ENCODE peak calls at places on chromosomes 3 and 15, in nine cellular contexts. W is esophagus muscularis mucosa, P is suprapubic skin, R is SK-N-SH, U is sigmoid colon, N is transverse colon, Q is K562, F is upper lobe of left lung, K is H1. H is an unnamed sample.

GRCh38 chr3:178971614-178972013 is 100.0 kb downstream of the ZMAT3 start:
- DNase-seq in R (no peak), K (no peak), Q (no peak), W (no peak), U (no peak), F (no peak), N (no peak), P (no peak), H (no peak)

GRCh38 chr3:68893600-68894239 is 38.6 kb downstream of the TAFA4 start:
- DNase-seq in Q (peak), R (peak), U (no peak), W (no peak), N (no peak), F (no peak), K (no peak), P (no peak), H (no peak)

GRCh38 chr15:90892498-90893174 is 8.3 kb downstream of the FES start:
- DNase-seq in R (no peak), K (no peak), F (no peak), P (no peak), U (no peak), W (no peak), Q (no peak), N (no peak), H (no peak)

GRCh38 chr3:186219211-186219638 is 110.3 kb upstream of the ETV5 start:
- DNase-seq in N (no peak), K (no peak), Q (no peak), F (no peak), U (no peak), W (no peak), P (no peak), R (no peak), H (no peak)

GRCh38 chr15:44710236-44711088 is 661 bp downstream of the PATL2 start:
- DNase-seq in K (no peak), W (no peak), U (peak), Q (peak), N (peak), P (no peak), R (no peak), F (peak), H (peak)

GRCh38 chr3:129052675-129053074 is 7.9 kb upstream of the GP9 start:
- DNase-seq in N (peak), U (no peak), Q (no peak), K (no peak), F (no peak), W (no peak), R (peak), P (no peak), H (peak)

GRCh38 chr3:54989023-54989380 is 61.1 kb upstream of the LRTM1 start:
- DNase-seq in R (no peak), N (no peak), K (no peak), U (no peak), F (no peak), P (no peak), Q (no peak), W (no peak), H (no peak)

GRCh38 chr3:114020907-114021306 is 35.4 kb downstream of the CCDC191 start:
- DNase-seq in N (no peak), U (no peak), Q (no peak), F (no peak), W (no peak), R (no peak), P (no peak), K (no peak), H (no peak)

GRCh38 chr15:92069308-92070244 is 216.1 kb downstream of the SLCO3A1 start:
- DNase-seq in P (peak), F (peak), Q (no peak), R (no peak), W (no peak), U (no peak), K (no peak), N (peak), H (peak)

GRCh38 chr15:45660231-45660979 is 25.6 kb downstream of the SQOR start:
- DNase-seq in N (peak), W (no peak), F (peak), Q (no peak), R (no peak), K (no peak), P (no peak), U (peak), H (peak)

GRCh38 chr15:78193731-78194567 is 40.4 kb downstream of the ACSBG1 start:
- DNase-seq in P (peak), R (no peak), F (no peak), K (no peak), Q (no peak), U (no peak), N (no peak), W (no peak), H (peak)

GRCh38 chr3:123692671-123693070 is 107.8 kb upstream of the HACD2 start:
- DNase-seq in F (no peak), U (no peak), R (no peak), W (no peak), K (no peak), Q (no peak), P (no peak), N (no peak), H (no peak)

GRCh38 chr3:98259707-98260106 is 4.3 kb upstream of the OR5H6 start:
- DNase-seq in N (no peak), F (no peak), R (peak), K (no peak), Q (peak), W (no peak), U (no peak), P (no peak), H (no peak)

GRCh38 chr15:80242132-80242769 is 9.8 kb downstream of the CTXND1 start:
- DNase-seq in W (peak), U (no peak), Q (peak), R (peak), K (peak), N (peak), P (no peak), F (no peak), H (no peak)

GRCh38 chr15:45728641-45729040 is 93.8 kb downstream of the SQOR start:
- DNase-seq in Q (no peak), R (no peak), P (no peak), W (no peak), U (no peak), N (no peak), F (no peak), K (no peak), H (no peak)

GRCh38 chr3:49721165-49721860 is 1.8 kb upstream of the AMIGO3 start:
- DNase-seq in R (no peak), P (peak), K (no peak), F (no peak), N (no peak), Q (no peak), U (no peak), W (no peak), H (no peak)

GRCh38 chr3:128167973-128168674 is 14.8 kb downstream of the EEFSEC start:
- DNase-seq in F (no peak), N (no peak), R (peak), P (no peak), K (no peak), Q (no peak), U (no peak), W (no peak), H (no peak)

GRCh38 chr15:64636541-64636940 is 138.8 kb downstream of the RBPMS2 start:
- DNase-seq in U (no peak), K (no peak), R (no peak), Q (no peak), N (no peak), P (no peak), F (no peak), W (no peak), H (no peak)

GRCh38 chr3:195886181-195887141 is 21.9 kb downstream of the TNK2 start:
- DNase-seq in P (no peak), Q (peak), U (peak), K (no peak), F (no peak), R (no peak), W (no peak), N (no peak), H (no peak)

GRCh38 chr15:46848704-46849103 is 868.6 kb upstream of the SEMA6D start:
- DNase-seq in N (no peak), K (no peak), U (no peak), Q (no peak), R (no peak), W (no peak), P (no peak), F (no peak), H (no peak)

GRCh38 chr3:194023501-194024280 is 112.3 kb upstream of the HES1 start:
- DNase-seq in U (no peak), K (no peak), R (peak), P (no peak), W (no peak), N (no peak), F (no peak), Q (no peak), H (no peak)

GRCh38 chr15:68408526-68408925 is 23.4 kb downstream of the ITGA11 start:
- DNase-seq in U (peak), Q (no peak), R (no peak), P (peak), K (no peak), F (no peak), N (no peak), W (no peak), H (peak)

GRCh38 chr3:159796226-159796625 is 192.4 kb upstream of the IL12A start:
- DNase-seq in K (no peak), N (no peak), R (no peak), F (no peak), P (no peak), Q (no peak), U (peak), W (no peak), H (no peak)

GRCh38 chr15:50049871-50050270 is 69.2 kb downstream of the ATP8B4 start:
- DNase-seq in W (no peak), K (no peak), F (no peak), Q (no peak), N (no peak), R (no peak), U (no peak), P (no peak), H (no peak)

GRCh38 chr3:98971183-98971681 is 69.7 kb upstream of the DCBLD2 start:
- DNase-seq in Q (no peak), R (no peak), K (no peak), F (no peak), W (no peak), P (no peak), U (no peak), N (no peak), H (no peak)

GRCh38 chr15:98713585-98714001 is 65.3 kb downstream of the IGF1R start:
- DNase-seq in Q (no peak), F (peak), R (no peak), W (no peak), K (no peak), P (no peak), U (no peak), N (peak), H (peak)

GRCh38 chr3:149784064-149784704 is 8.2 kb downstream of the ANKUB1 start:
- DNase-seq in W (no peak), P (no peak), N (no peak), U (no peak), K (no peak), R (no peak), Q (no peak), F (no peak), H (no peak)

GRCh38 chr3:106809633-106810460 is 567.4 kb upstream of the CCDC54 start:
- DNase-seq in U (no peak), K (no peak), F (no peak), Q (no peak), R (no peak), W (no peak), N (no peak), P (no peak), H (no peak)

GRCh38 chr3:70201975-70202374 is 110.5 kb downstream of the MDFIC2 start:
- DNase-seq in Q (no peak), K (no peak), W (no peak), P (no peak), F (no peak), U (no peak), N (no peak), R (no peak), H (no peak)
- TF ChIP-seq POLR2AphosphoS5 in Q (no peak), K (no peak), W (no peak), P (no peak), F (no peak), U (no peak), N (no peak), R (no peak), H (no peak)

DNA sequence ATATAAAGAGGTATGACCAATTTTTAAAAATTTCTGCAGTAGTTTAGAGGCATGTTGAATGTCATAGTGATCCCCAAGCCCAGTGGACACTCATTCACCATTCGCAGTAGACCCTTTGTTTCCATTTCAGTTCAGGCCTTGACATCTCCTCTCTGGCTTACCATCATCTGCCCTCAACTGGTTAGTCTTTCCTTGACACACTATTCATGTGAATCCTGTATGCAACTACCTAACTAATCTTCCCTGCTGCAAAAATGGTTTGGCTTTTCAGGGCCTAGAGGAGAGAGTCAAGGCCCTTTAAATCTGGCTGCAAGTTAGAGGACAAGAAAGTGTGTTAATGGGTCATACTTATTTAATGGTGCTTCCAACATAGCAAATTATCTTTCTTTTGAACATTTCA is 10.9 kb downstream of the APH1B start:
- DNase-seq in U (no peak), Q (no peak), N (no peak), F (no peak), R (no peak), K (no peak), W (no peak), P (no peak), H (no peak)
- TF ChIP-seq EP300 in U (no peak), Q (no peak), N (no peak), F (no peak), R (no peak), K (no peak), W (no peak), P (no peak), H (no peak)

GRCh38 chr3:4351872-4352271 is 48.7 kb downstream of the SETMAR start:
- DNase-seq in N (no peak), K (no peak), P (no peak), U (no peak), F (no peak), Q (no peak), R (no peak), W (no peak), H (no peak)

GRCh38 chr3:4355401-4356224 is 52.4 kb downstream of the SETMAR start:
- DNase-seq in P (no peak), K (no peak), R (peak), F (peak), Q (no peak), U (no peak), W (peak), N (no peak), H (peak)

GRCh38 chr3:4351164-4351855 is 48.1 kb downstream of the SETMAR start:
- DNase-seq in N (no peak), P (no peak), U (no peak), Q (peak), F (no peak), W (no peak), K (no peak), R (no peak), H (no peak)

GRCh38 chr3:4356225-4356540 is 53.0 kb downstream of the SETMAR start:
- DNase-seq in U (no peak), F (no peak), P (no peak), K (no peak), Q (no peak), W (peak), R (peak), N (no peak), H (no peak)

DNA sequence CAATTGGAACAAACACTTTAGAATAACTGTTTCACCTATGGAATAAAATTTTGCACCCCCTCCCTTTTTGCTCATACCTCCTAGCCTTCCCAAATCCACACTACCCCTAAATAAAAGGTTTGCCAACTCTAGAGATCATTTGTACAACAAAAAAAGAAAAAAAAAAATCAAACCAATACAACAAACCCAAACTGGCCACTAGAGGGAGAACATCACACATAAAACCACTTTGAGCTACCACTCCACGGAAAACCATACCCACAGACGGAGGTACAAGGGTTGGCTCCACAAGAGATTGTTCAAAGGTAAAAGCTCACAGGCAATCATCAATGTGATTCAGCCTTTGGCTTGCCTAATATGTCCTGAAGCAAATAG is 47.6 kb downstream of the SETMAR start:
- DNase-seq in R (peak), K (no peak), P (no peak), Q (peak), F (peak), N (peak), W (no peak), U (no peak), H (no peak)
- TF ChIP-seq POLR2AphosphoS5 in R (no peak), K (no peak), P (no peak), Q (no peak), F (no peak), N (no peak), W (no peak), U (no peak), H (no peak)

GRCh38 chr15:88901713-88902490 is 6.6 kb upstream of the HAPLN3 start:
- DNase-seq in K (no peak), Q (no peak), W (no peak), F (no peak), U (no peak), N (no peak), P (no peak), R (no peak), H (no peak)
- TF ChIP-seq EP300 in K (no peak), Q (no peak), W (no peak), F (no peak), U (no peak), N (no peak), P (no peak), R (no peak), H (no peak)

GRCh38 chr15:88835646-88836045 is 32.4 kb downstream of the ACAN start:
- DNase-seq in P (no peak), U (no peak), N (no peak), F (no peak), Q (no peak), R (no peak), K (no peak), W (no peak), H (no peak)
- TF ChIP-seq POLR2AphosphoS5 in P (no peak), U (no peak), N (no peak), F (no peak), Q (no peak), R (no peak), K (no peak), W (no peak), H (no peak)

GRCh38 chr15:31484986-31485385 is 158.4 kb downstream of the KLF13 start:
- DNase-seq in U (no peak), P (no peak), R (no peak), W (no peak), K (no peak), F (no peak), Q (no peak), N (peak), H (peak)
- TF ChIP-seq EP300 in U (no peak), P (no peak), R (no peak), W (no peak), K (no peak), F (no peak), Q (no peak), N (no peak), H (no peak)

H was measured in stomach.